ENCODE peak calls at places on chromosome 17, in five cellular contexts. Z is T-helper 2 cell; W is hypothalamus; P is kidney; B is CD8-positive, alpha-beta memory T cell. G is an unnamed sample.

GRCh38 chr17:50721194-50722010 is 2.0 kb downstream of the LUC7L3 start:
- DNase-seq in Z (peak; percentile 65), W (no peak), P (no peak), B (no peak), G (peak; percentile 27)

GRCh38 chr17:81113158-81113724 is 52.1 kb upstream of the PVALEF start:
- DNase-seq in Z (no peak), W (no peak), P (no peak), B (no peak), G (no peak)

GRCh38 chr17:19494961-19495806 is 38.5 kb upstream of the SLC47A1 start:
- DNase-seq in Z (no peak), W (no peak), P (no peak), B (no peak), G (no peak)

GRCh38 chr17:48728232-48729231 is at the start of gene HOXB13:
- DNase-seq in Z (peak; percentile 54), W (no peak), P (no peak), B (no peak), G (peak; percentile 62)

GRCh38 chr17:82320956-82321927 is 3.8 kb upstream of the CD7 start:
- DNase-seq in Z (peak; percentile 71), W (peak; percentile 3), P (peak; percentile 81), B (peak; percentile 88), G (peak; percentile 54)

GRCh38 chr17:78268960-78269892 is 37.8 kb downstream of the TMEM235 start:
- DNase-seq in Z (no peak), W (no peak), P (peak; percentile 80), B (peak; percentile 39), G (no peak)

GRCh38 chr17:20721151-20721550 is 141.6 kb downstream of the CDRT15L2 start:
- DNase-seq in Z (no peak), W (no peak), P (no peak), B (no peak), G (no peak)

GRCh38 chr17:53142890-53143289 is 679.8 kb upstream of the KIF2B start:
- DNase-seq in Z (no peak), W (no peak), P (no peak), B (no peak), G (peak; percentile 28)

GRCh38 chr17:8341456-8341855 is 1.8 kb downstream of the ODF4 start:
- DNase-seq in Z (no peak), W (no peak), P (no peak), B (no peak), G (no peak)

GRCh38 chr17:48194097-48194550 is 86.6 kb downstream of the SNX11 start:
- DNase-seq in Z (peak; percentile 61), W (no peak), P (no peak), B (no peak), G (peak; percentile 77)

GRCh38 chr17:61196302-61196704 is 203.3 kb upstream of the TBX2 start:
- DNase-seq in Z (no peak), W (no peak), P (no peak), B (no peak), G (no peak)

GRCh38 chr17:82551779-82552457 is 32.4 kb downstream of the FOXK2 start:
- DNase-seq in Z (peak; percentile 81), W (peak; percentile 35), P (peak; percentile 84), B (peak; percentile 82), G (peak; percentile 86)

GRCh38 chr17:28613916-28614315 is at the start of gene RSKR:
- DNase-seq in Z (no peak), W (no peak), P (no peak), B (no peak), G (no peak)

GRCh38 chr17:69117855-69118758 is 23.6 kb downstream of the ABCA6 start:
- DNase-seq in Z (no peak), W (no peak), P (no peak), B (no peak), G (peak; percentile 19)

GRCh38 chr17:45052052-45052772 is 780 bp upstream of the DCAKD start:
- DNase-seq in Z (peak; percentile 94), W (no peak), P (peak; percentile 88), B (peak; percentile 69), G (peak; percentile 67)